ENCODE peak calls at places on chromosome 1, in nine cellular contexts. D, H, K, S, N, L, F, E and O are unnamed samples.

GRCh38 chr1:19577001-19577400 is 67.1 kb upstream of the NBL1 start:
- DNase-seq in H (no peak), S (no peak), L (no peak), F (no peak), D (peak), E (no peak), K (no peak), N (no peak), O (no peak)

GRCh38 chr1:219312967-219313366 is 139.3 kb downstream of the LYPLAL1 start:
- DNase-seq in D (no peak), N (no peak), S (no peak), H (no peak), F (no peak), L (no peak), E (no peak), K (no peak), O (no peak)

GRCh38 chr1:167991546-167991945 is 54.7 kb upstream of the MPC2 start:
- DNase-seq in D (no peak), H (no peak), K (no peak), F (no peak), S (no peak), E (no peak), L (no peak), N (no peak), O (no peak)

GRCh38 chr1:37892151-37893047 is 33.0 kb upstream of the MTF1 start:
- DNase-seq in E (no peak), L (no peak), D (no peak), N (no peak), H (no peak), K (no peak), F (no peak), S (no peak), O (no peak)

GRCh38 chr1:244096066-244096610 is 45.1 kb downstream of the ZBTB18 start:
- DNase-seq in N (no peak), S (no peak), F (no peak), L (no peak), H (no peak), E (no peak), D (no peak), K (no peak), O (no peak)

GRCh38 chr1:197683895-197684553 is 91.3 kb downstream of the DENND1B start:
- DNase-seq in S (no peak), L (no peak), N (no peak), D (no peak), F (no peak), E (no peak), H (no peak), K (no peak), O (no peak)

GRCh38 chr1:56645663-56646330 is 683 bp downstream of the PRKAA2 start:
- DNase-seq in L (peak), H (no peak), S (no peak), N (no peak), K (no peak), E (no peak), D (peak), F (peak), O (no peak)

GRCh38 chr1:178142806-178143205 is 48.9 kb downstream of the RASAL2 start:
- DNase-seq in N (no peak), F (no peak), D (no peak), L (no peak), S (no peak), H (no peak), K (no peak), E (no peak), O (no peak)

GRCh38 chr1:154453577-154454352 is 48.3 kb upstream of the TDRD10 start:
- DNase-seq in K (peak), H (no peak), S (no peak), E (no peak), F (peak), L (no peak), D (no peak), N (no peak), O (no peak)

GRCh38 chr1:197451424-197451823 is 183.4 kb downstream of the CRB1 start:
- DNase-seq in K (no peak), E (no peak), H (no peak), N (no peak), S (no peak), F (no peak), L (no peak), D (no peak), O (no peak)

GRCh38 chr1:20837554-20838192 is 50.6 kb upstream of the HP1BP3 start:
- DNase-seq in L (no peak), N (no peak), H (no peak), K (peak), D (no peak), E (no peak), S (no peak), F (no peak), O (no peak)

GRCh38 chr1:2115008-2115921 is 65.1 kb downstream of the PRKCZ start:
- DNase-seq in K (no peak), E (no peak), N (no peak), D (no peak), L (no peak), H (no peak), S (no peak), F (no peak), O (no peak)

GRCh38 chr1:38776466-38776865 is 83.1 kb downstream of the RRAGC start:
- DNase-seq in S (no peak), E (no peak), L (no peak), H (no peak), K (no peak), F (no peak), N (no peak), D (no peak), O (no peak)